ENCODE peak calls at places on chromosome 21, in six cellular contexts. J is activated CD4-positive, alpha-beta T cell treated with anti-CD3 and anti-CD28 coated beads for 24 hours; F is skeletal muscle cell; P is activated T-helper 9 cell treated with anti-CD3 and anti-CD28 coated beads, Interleukin-2, amount 50 U/mL, for 16 hours; G is fibroblast of lung; D is T-helper 2 cell. O is an unnamed sample.

GRCh38 chr21:34807146-34807880 is 138.5 kb downstream of the CLIC6 start:
- DNase-seq in J (peak), F (peak), P (peak), G (peak), D (no peak), O (peak)

GRCh38 chr21:17763286-17764037 is 55.7 kb downstream of the C21orf91 start:
- DNase-seq in J (no peak), F (no peak), P (no peak), G (no peak), D (no peak), O (no peak)

GRCh38 chr21:32065654-32066053 is 192.8 kb downstream of the HUNK start:
- DNase-seq in J (no peak), F (no peak), P (no peak), G (no peak), D (no peak), O (no peak)

GRCh38 chr21:41402796-41403195 is 23.2 kb upstream of the MX1 start:
- DNase-seq in J (no peak), F (no peak), P (no peak), G (no peak), D (no peak), O (no peak)

GRCh38 chr21:44907966-44908364 is 12.7 kb downstream of the ITGB2 start:
- DNase-seq in J (no peak), F (no peak), P (no peak), G (no peak), D (no peak), O (no peak)

GRCh38 chr21:25453524-25453923 is 153.8 kb downstream of the MRPL39 start:
- DNase-seq in J (no peak), F (no peak), P (no peak), G (peak), D (no peak), O (no peak)

GRCh38 chr21:46080171-46081021 is 17.5 kb upstream of the COL6A2 start:
- DNase-seq in J (no peak), F (no peak), P (no peak), G (no peak), D (no peak), O (no peak)

GRCh38 chr21:29691616-29692491 is 247.9 kb downstream of the GRIK1 start:
- DNase-seq in J (no peak), F (no peak), P (no peak), G (no peak), D (no peak), O (no peak)

GRCh38 chr21:42309753-42310213 is 5.4 kb downstream of the TFF3 start:
- DNase-seq in J (peak), F (no peak), P (peak), G (no peak), D (peak), O (peak)

GRCh38 chr21:25878334-25878733 is 143.6 kb downstream of the GABPA start:
- DNase-seq in J (no peak), F (no peak), P (no peak), G (peak), D (no peak), O (no peak)

O was measured in effector memory CD8-positive, alpha-beta T cell.